ENCODE peak calls at places on chromosome 12, in four cellular contexts. One of them, this sample, is unnamed.

GRCh38 chr12:80195143-80195726 is 95.9 kb downstream of the OTOGL start:
- DNase-seq in astrocyte of the spinal cord: peak; percentile 74
- DNase-seq in activated naive CD8-positive, alpha-beta T cell treated with anti-CD3 and anti-CD28 coated beads, Interleukin-2, amount 50 U/mL, for 24 hours: no peak
- DNase-seq in AG09319: peak; percentile 59
- DNase-seq in this sample: peak; percentile 46

GRCh38 chr12:60398547-60398946 is 802.7 kb downstream of the SLC16A7 start:
- DNase-seq in AG09319: no peak
- DNase-seq in astrocyte of the spinal cord: no peak
- DNase-seq in activated naive CD8-positive, alpha-beta T cell treated with anti-CD3 and anti-CD28 coated beads, Interleukin-2, amount 50 U/mL, for 24 hours: no peak
- DNase-seq in this sample: no peak

GRCh38 chr12:117684471-117684870 is 284.3 kb downstream of the KSR2 start:
- DNase-seq in astrocyte of the spinal cord: no peak
- DNase-seq in AG09319: no peak
- DNase-seq in activated naive CD8-positive, alpha-beta T cell treated with anti-CD3 and anti-CD28 coated beads, Interleukin-2, amount 50 U/mL, for 24 hours: no peak
- DNase-seq in this sample: no peak

GRCh38 chr12:13587721-13588389 is 391.3 kb downstream of the EMP1 start:
- DNase-seq in astrocyte of the spinal cord: no peak
- DNase-seq in activated naive CD8-positive, alpha-beta T cell treated with anti-CD3 and anti-CD28 coated beads, Interleukin-2, amount 50 U/mL, for 24 hours: no peak
- DNase-seq in AG09319: no peak
- DNase-seq in this sample: no peak

GRCh38 chr12:85279449-85280137 is 427 bp upstream of the ALX1 start:
- DNase-seq in activated naive CD8-positive, alpha-beta T cell treated with anti-CD3 and anti-CD28 coated beads, Interleukin-2, amount 50 U/mL, for 24 hours: no peak
- DNase-seq in astrocyte of the spinal cord: peak; percentile 29
- DNase-seq in AG09319: no peak
- DNase-seq in this sample: no peak

GRCh38 chr12:3102721-3103410 is 25.7 kb downstream of the TSPAN9 start:
- DNase-seq in activated naive CD8-positive, alpha-beta T cell treated with anti-CD3 and anti-CD28 coated beads, Interleukin-2, amount 50 U/mL, for 24 hours: no peak
- DNase-seq in AG09319: no peak
- DNase-seq in astrocyte of the spinal cord: no peak
- DNase-seq in this sample: no peak

GRCh38 chr12:117342247-117342646 is 19.2 kb downstream of the NOS1 start:
- DNase-seq in astrocyte of the spinal cord: no peak
- DNase-seq in AG09319: no peak
- DNase-seq in activated naive CD8-positive, alpha-beta T cell treated with anti-CD3 and anti-CD28 coated beads, Interleukin-2, amount 50 U/mL, for 24 hours: no peak
- DNase-seq in this sample: no peak

GRCh38 chr12:115035536-115036107 is 351.6 kb upstream of the TBX3 start:
- DNase-seq in astrocyte of the spinal cord: no peak
- DNase-seq in AG09319: no peak
- DNase-seq in activated naive CD8-positive, alpha-beta T cell treated with anti-CD3 and anti-CD28 coated beads, Interleukin-2, amount 50 U/mL, for 24 hours: no peak
- DNase-seq in this sample: no peak

GRCh38 chr12:89355243-89356068 is 3.2 kb upstream of the DUSP6 start:
- DNase-seq in activated naive CD8-positive, alpha-beta T cell treated with anti-CD3 and anti-CD28 coated beads, Interleukin-2, amount 50 U/mL, for 24 hours: no peak
- DNase-seq in AG09319: no peak
- DNase-seq in astrocyte of the spinal cord: peak; percentile 20
- DNase-seq in this sample: no peak

This sample was measured in pulmonary artery endothelial cell.